ENCODE peak calls at places on chromosome 1, in seven cellular contexts. N is NCI-H2029, Y is Kasumi-1, J is fibroblast of the aortic adventitia, A is K562, D is neural crest cell, Z is HT1080. E is an unnamed sample.

GRCh38 chr1:80212021-80212420 is 1205.5 kb upstream of the ADGRL4 start:
- DNase-seq in Z (no peak), Y (no peak), D (no peak), N (no peak), J (peak), A (no peak), E (no peak)

GRCh38 chr1:91851130-91852010 is 34.6 kb downstream of the TGFBR3 start:
- DNase-seq in D (no peak), N (peak), Z (peak), J (peak), A (no peak), Y (no peak), E (no peak)

GRCh38 chr1:154733621-154734020 is 125.6 kb upstream of the ADAR start:
- DNase-seq in D (no peak), Y (no peak), N (no peak), J (no peak), Z (peak), A (no peak), E (no peak)

GRCh38 chr1:17596651-17597509 is 57.4 kb downstream of the ARHGEF10L start:
- DNase-seq in Z (no peak), J (no peak), D (no peak), A (no peak), N (peak), Y (no peak), E (no peak)

GRCh38 chr1:24415910-24416665 is 486 bp downstream of the NIPAL3 start:
- DNase-seq in A (peak), J (peak), D (no peak), Z (peak), N (peak), Y (no peak), E (no peak)

GRCh38 chr1:231949277-231950122 is 322.9 kb downstream of the DISC1 start:
- DNase-seq in Y (no peak), A (no peak), Z (no peak), J (peak), N (no peak), D (no peak), E (no peak)

GRCh38 chr1:117392776-117393175 is 25.5 kb downstream of the MAN1A2 start:
- DNase-seq in N (no peak), A (no peak), Z (no peak), J (peak), D (no peak), Y (no peak), E (no peak)

GRCh38 chr1:183907106-183907505 is 102.2 kb downstream of the RGL1 start:
- DNase-seq in J (no peak), A (no peak), Y (no peak), D (no peak), N (no peak), Z (no peak), E (no peak)

GRCh38 chr1:181423301-181423918 is 59.9 kb upstream of the CACNA1E start:
- DNase-seq in Z (peak), N (peak), D (peak), Y (peak), A (peak), J (peak), E (peak)

E was measured in NAMALWA.